ENCODE peak calls at places on chromosomes 7 and 10, in eight cellular contexts. One of them, this sample, is unnamed.
A peak's percentile ranks its signal among the peaks of the same experiment; 100 is the strongest.

GRCh38 chr7:51369746-51370145 is 53.1 kb upstream of the COBL start:
- DNase-seq in heart left ventricle: no peak
- DNase-seq in heart right ventricle: no peak
- DNase-seq in fibroblast of the aortic adventitia: peak; percentile 11
- DNase-seq in A673: no peak
- DNase-seq in PC-3: peak; percentile 55
- DNase-seq in GM06990: no peak
- DNase-seq in hepatocyte: peak; percentile 51
- DNase-seq in this sample: peak; percentile 18

GRCh38 chr7:87148332-87148955 is 3.8 kb upstream of the DMTF1 start:
- DNase-seq in heart left ventricle: no peak
- DNase-seq in heart right ventricle: no peak
- DNase-seq in fibroblast of the aortic adventitia: peak; percentile 63
- DNase-seq in A673: peak; percentile 51
- DNase-seq in PC-3: peak; percentile 67
- DNase-seq in GM06990: no peak
- DNase-seq in hepatocyte: peak; percentile 24
- DNase-seq in this sample: peak; percentile 66

GRCh38 chr7:107209565-107209964 is 40.8 kb downstream of the HBP1 start:
- DNase-seq in heart left ventricle: no peak
- DNase-seq in heart right ventricle: no peak
- DNase-seq in fibroblast of the aortic adventitia: no peak
- DNase-seq in A673: no peak
- DNase-seq in PC-3: peak; percentile 50
- DNase-seq in GM06990: no peak
- DNase-seq in hepatocyte: no peak
- DNase-seq in this sample: no peak

GRCh38 chr7:142817506-142817905 is 37.4 kb upstream of the EPHB6 start:
- DNase-seq in heart left ventricle: no peak
- DNase-seq in heart right ventricle: no peak
- DNase-seq in fibroblast of the aortic adventitia: peak; percentile 38
- DNase-seq in A673: no peak
- DNase-seq in PC-3: no peak
- DNase-seq in GM06990: no peak
- DNase-seq in hepatocyte: no peak
- DNase-seq in this sample: no peak

GRCh38 chr10:18397886-18398285 is 253.5 kb downstream of the NSUN6 start:
- DNase-seq in heart left ventricle: no peak
- DNase-seq in heart right ventricle: no peak
- DNase-seq in fibroblast of the aortic adventitia: no peak
- DNase-seq in A673: no peak
- DNase-seq in PC-3: no peak
- DNase-seq in GM06990: no peak
- DNase-seq in hepatocyte: no peak
- DNase-seq in this sample: no peak

GRCh38 chr10:92697663-92698511 is 8.1 kb downstream of the HHEX start:
- DNase-seq in heart left ventricle: no peak
- DNase-seq in heart right ventricle: no peak
- DNase-seq in fibroblast of the aortic adventitia: no peak
- DNase-seq in A673: no peak
- DNase-seq in PC-3: no peak
- DNase-seq in GM06990: peak; percentile 53
- DNase-seq in hepatocyte: no peak
- DNase-seq in this sample: no peak

GRCh38 chr7:120857558-120858298 is at the start of gene TSPAN12:
- DNase-seq in heart left ventricle: peak; percentile 93
- DNase-seq in heart right ventricle: peak; percentile 88
- DNase-seq in fibroblast of the aortic adventitia: peak; percentile 41
- DNase-seq in A673: peak; percentile 77
- DNase-seq in PC-3: peak; percentile 70
- DNase-seq in GM06990: peak; percentile 87
- DNase-seq in hepatocyte: peak; percentile 91
- DNase-seq in this sample: peak; percentile 59

GRCh38 chr7:32658034-32658944 is 163.0 kb downstream of the AVL9 start:
- DNase-seq in heart left ventricle: no peak
- DNase-seq in heart right ventricle: no peak
- DNase-seq in fibroblast of the aortic adventitia: no peak
- DNase-seq in A673: no peak
- DNase-seq in PC-3: peak; percentile 90
- DNase-seq in GM06990: no peak
- DNase-seq in hepatocyte: no peak
- DNase-seq in this sample: peak; percentile 84

GRCh38 chr7:9204571-9204970 is 771.2 kb downstream of the NXPH1 start:
- DNase-seq in heart left ventricle: no peak
- DNase-seq in heart right ventricle: no peak
- DNase-seq in fibroblast of the aortic adventitia: no peak
- DNase-seq in A673: no peak
- DNase-seq in PC-3: no peak
- DNase-seq in GM06990: no peak
- DNase-seq in hepatocyte: peak; percentile 24
- DNase-seq in this sample: peak; percentile 1

GRCh38 chr10:131074682-131075081 is 236.8 kb downstream of the TCERG1L start:
- DNase-seq in heart left ventricle: no peak
- DNase-seq in heart right ventricle: no peak
- DNase-seq in fibroblast of the aortic adventitia: no peak
- DNase-seq in A673: no peak
- DNase-seq in PC-3: no peak
- DNase-seq in GM06990: no peak
- DNase-seq in hepatocyte: no peak
- DNase-seq in this sample: no peak

GRCh38 chr10:94989192-94989591 is 50.7 kb downstream of the CYP2C9 start:
- DNase-seq in heart left ventricle: no peak
- DNase-seq in heart right ventricle: no peak
- DNase-seq in fibroblast of the aortic adventitia: no peak
- DNase-seq in A673: no peak
- DNase-seq in PC-3: no peak
- DNase-seq in GM06990: no peak
- DNase-seq in hepatocyte: no peak
- DNase-seq in this sample: no peak

GRCh38 chr7:47596502-47597202 is 14.7 kb upstream of the TNS3 start:
- DNase-seq in heart left ventricle: peak; percentile 62
- DNase-seq in heart right ventricle: no peak
- DNase-seq in fibroblast of the aortic adventitia: peak; percentile 53
- DNase-seq in A673: no peak
- DNase-seq in PC-3: peak; percentile 27
- DNase-seq in GM06990: no peak
- DNase-seq in hepatocyte: no peak
- DNase-seq in this sample: no peak

GRCh38 chr10:119970107-119970506 is 77.6 kb downstream of the SEC23IP start:
- DNase-seq in heart left ventricle: no peak
- DNase-seq in heart right ventricle: no peak
- DNase-seq in fibroblast of the aortic adventitia: no peak
- DNase-seq in A673: no peak
- DNase-seq in PC-3: no peak
- DNase-seq in GM06990: no peak
- DNase-seq in hepatocyte: no peak
- DNase-seq in this sample: no peak

GRCh38 chr10:7374795-7375194 is 36.0 kb downstream of the SFMBT2 start:
- DNase-seq in heart left ventricle: no peak
- DNase-seq in heart right ventricle: no peak
- DNase-seq in fibroblast of the aortic adventitia: no peak
- DNase-seq in A673: no peak
- DNase-seq in PC-3: peak; percentile 85
- DNase-seq in GM06990: no peak
- DNase-seq in hepatocyte: peak; percentile 15
- DNase-seq in this sample: no peak

GRCh38 chr10:31707578-31708411 is 220.8 kb downstream of the ARHGAP12 start:
- DNase-seq in heart left ventricle: peak; percentile 86
- DNase-seq in heart right ventricle: peak; percentile 72
- DNase-seq in fibroblast of the aortic adventitia: peak; percentile 77
- DNase-seq in A673: peak; percentile 73
- DNase-seq in PC-3: peak; percentile 21
- DNase-seq in GM06990: peak; percentile 82
- DNase-seq in hepatocyte: peak; percentile 34
- DNase-seq in this sample: peak; percentile 89

GRCh38 chr7:119935418-119936025 is 337.5 kb upstream of the KCND2 start:
- DNase-seq in heart left ventricle: no peak
- DNase-seq in heart right ventricle: no peak
- DNase-seq in fibroblast of the aortic adventitia: peak; percentile 86
- DNase-seq in A673: peak; percentile 52
- DNase-seq in PC-3: peak; percentile 60
- DNase-seq in GM06990: peak; percentile 1
- DNase-seq in hepatocyte: peak; percentile 65
- DNase-seq in this sample: peak; percentile 68

GRCh38 chr10:122142652-122143237 is 128.4 kb upstream of the BTBD16 start:
- DNase-seq in heart left ventricle: no peak
- DNase-seq in heart right ventricle: peak; percentile 62
- DNase-seq in fibroblast of the aortic adventitia: no peak
- DNase-seq in A673: peak; percentile 19
- DNase-seq in PC-3: peak; percentile 35
- DNase-seq in GM06990: no peak
- DNase-seq in hepatocyte: no peak
- DNase-seq in this sample: no peak

GRCh38 chr10:49092477-49092876 is 22.8 kb downstream of the VSTM4 start:
- DNase-seq in heart left ventricle: no peak
- DNase-seq in heart right ventricle: no peak
- DNase-seq in fibroblast of the aortic adventitia: no peak
- DNase-seq in A673: no peak
- DNase-seq in PC-3: no peak
- DNase-seq in GM06990: no peak
- DNase-seq in hepatocyte: no peak
- DNase-seq in this sample: no peak

GRCh38 chr10:18144928-18145327 is 4.7 kb downstream of the CACNB2 start:
- DNase-seq in heart left ventricle: peak; percentile 72
- DNase-seq in heart right ventricle: peak; percentile 57
- DNase-seq in fibroblast of the aortic adventitia: peak; percentile 54
- DNase-seq in A673: peak; percentile 58
- DNase-seq in PC-3: no peak
- DNase-seq in GM06990: no peak
- DNase-seq in hepatocyte: no peak
- DNase-seq in this sample: peak; percentile 60

GRCh38 chr10:110357252-110357780 is 52.6 kb upstream of the SMNDC1 start:
- DNase-seq in heart left ventricle: no peak
- DNase-seq in heart right ventricle: no peak
- DNase-seq in fibroblast of the aortic adventitia: peak; percentile 97
- DNase-seq in A673: no peak
- DNase-seq in PC-3: peak; percentile 61
- DNase-seq in GM06990: peak; percentile 71
- DNase-seq in hepatocyte: peak; percentile 75
- DNase-seq in this sample: peak; percentile 92

GRCh38 chr7:157527235-157527634 is 190.4 kb downstream of the DNAJB6 start:
- DNase-seq in heart left ventricle: no peak
- DNase-seq in heart right ventricle: no peak
- DNase-seq in fibroblast of the aortic adventitia: no peak
- DNase-seq in A673: no peak
- DNase-seq in PC-3: no peak
- DNase-seq in GM06990: no peak
- DNase-seq in hepatocyte: no peak
- DNase-seq in this sample: no peak

DNA sequence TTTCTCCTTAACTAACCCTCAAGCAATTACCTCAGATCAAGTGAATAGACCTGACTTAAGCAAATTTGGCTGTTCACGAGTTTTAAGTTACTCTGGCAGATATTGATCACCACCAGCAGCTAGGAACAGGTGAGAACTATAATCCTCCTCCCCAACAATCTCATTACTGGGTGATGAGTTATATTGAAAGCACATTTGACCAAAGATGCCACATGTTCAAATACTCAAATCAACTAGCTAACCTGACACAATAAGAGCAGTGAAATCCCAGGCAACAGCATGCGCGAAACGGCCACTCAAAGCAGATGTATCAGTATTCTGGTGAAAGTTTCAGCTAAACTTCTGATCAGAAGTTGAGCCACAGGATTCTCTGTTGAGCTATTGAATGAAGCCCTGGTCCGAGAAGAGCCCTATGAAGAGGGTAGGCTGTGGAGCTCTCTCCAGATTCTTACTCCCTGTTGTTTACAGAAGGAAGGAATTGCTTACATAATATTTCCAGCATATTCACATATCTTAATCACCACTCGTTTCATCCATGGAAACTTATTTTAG is 52.6 kb downstream of the CAV1 start:
- DNase-seq in heart left ventricle: no peak
- DNase-seq in heart right ventricle: no peak
- DNase-seq in fibroblast of the aortic adventitia: no peak
- DNase-seq in A673: no peak
- DNase-seq in PC-3: no peak
- DNase-seq in GM06990: peak; percentile 64
- DNase-seq in hepatocyte: no peak
- DNase-seq in this sample: peak; percentile 25
- H3K4me3 ChIP-seq in heart left ventricle: no peak overlapping the region
- H3K4me3 ChIP-seq in heart right ventricle: no peak overlapping the region
- H3K4me3 ChIP-seq in fibroblast of the aortic adventitia: no peak overlapping the region
- H3K4me3 ChIP-seq in A673: no peak overlapping the region
- H3K4me3 ChIP-seq in PC-3: peak overlapping the region; percentile 38
- H3K4me3 ChIP-seq in GM06990: no peak overlapping the region
- H3K4me3 ChIP-seq in hepatocyte: no peak overlapping the region
- H3K4me3 ChIP-seq in this sample: no peak overlapping the region

GRCh38 chr10:14200645-14201534 is 129.8 kb downstream of the FRMD4A start:
- DNase-seq in heart left ventricle: no peak
- DNase-seq in heart right ventricle: no peak
- DNase-seq in fibroblast of the aortic adventitia: no peak
- DNase-seq in A673: peak; percentile 27
- DNase-seq in PC-3: no peak
- DNase-seq in GM06990: no peak
- DNase-seq in hepatocyte: no peak
- DNase-seq in this sample: no peak
- TF ChIP-seq CTCF in heart left ventricle: no peak
- TF ChIP-seq CTCF in heart right ventricle: no peak
- TF ChIP-seq CTCF in fibroblast of the aortic adventitia: peak; percentile 36
- TF ChIP-seq CTCF in A673: peak; percentile 55
- TF ChIP-seq CTCF in PC-3: peak; percentile 30
- TF ChIP-seq CTCF in GM06990: peak; percentile 49
- TF ChIP-seq CTCF in hepatocyte: no peak
- TF ChIP-seq CTCF in this sample: peak; percentile 46

DNA sequence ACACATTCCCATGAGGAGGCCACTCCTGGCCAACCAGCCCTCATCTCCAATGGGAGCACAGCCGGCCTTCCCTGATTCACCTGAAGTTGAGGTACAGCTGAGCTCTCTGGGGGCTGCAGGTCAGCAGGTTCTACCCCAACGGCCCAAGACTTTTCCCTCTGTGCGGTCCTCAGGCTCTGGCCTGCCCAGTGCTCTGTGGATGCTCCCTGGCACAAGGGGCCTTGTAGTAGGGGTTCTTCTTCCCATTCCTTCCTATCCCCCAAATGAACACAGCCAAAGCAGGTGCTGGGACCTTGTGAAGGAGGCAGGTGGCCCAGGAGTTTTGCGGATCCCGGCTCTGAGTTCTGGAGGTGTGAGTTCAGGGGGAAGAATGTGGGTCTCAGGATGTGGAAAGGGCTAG is 72.2 kb downstream of the PLXNA4 start:
- DNase-seq in heart left ventricle: no peak
- DNase-seq in heart right ventricle: no peak
- DNase-seq in fibroblast of the aortic adventitia: no peak
- DNase-seq in A673: no peak
- DNase-seq in PC-3: no peak
- DNase-seq in GM06990: no peak
- DNase-seq in hepatocyte: no peak
- DNase-seq in this sample: no peak
- H3K4me3 ChIP-seq in heart left ventricle: no peak overlapping the region
- H3K4me3 ChIP-seq in heart right ventricle: no peak overlapping the region
- H3K4me3 ChIP-seq in fibroblast of the aortic adventitia: no peak overlapping the region
- H3K4me3 ChIP-seq in A673: no peak overlapping the region
- H3K4me3 ChIP-seq in PC-3: no peak overlapping the region
- H3K4me3 ChIP-seq in GM06990: no peak overlapping the region
- H3K4me3 ChIP-seq in hepatocyte: no peak overlapping the region
- H3K4me3 ChIP-seq in this sample: no peak overlapping the region

DNA sequence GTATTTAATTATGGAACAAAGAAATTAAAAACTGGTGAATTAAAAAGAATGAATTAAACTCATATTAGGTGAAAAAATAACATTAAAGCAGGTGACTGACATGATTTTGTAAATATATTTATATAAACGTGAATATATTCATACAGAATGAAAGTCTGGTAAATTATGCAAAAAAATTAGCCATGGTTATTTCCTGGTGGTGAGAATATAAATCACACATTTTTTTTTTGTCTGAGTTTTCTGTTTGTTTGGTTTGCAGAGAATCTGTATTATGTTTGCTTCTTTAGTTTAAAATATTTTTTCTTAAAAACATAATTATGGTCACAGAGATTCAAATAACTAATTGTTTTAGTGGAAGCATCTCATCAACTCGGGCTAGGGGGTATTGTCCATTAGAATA is 73.0 kb upstream of the CSTF2T start:
- DNase-seq in heart left ventricle: no peak
- DNase-seq in heart right ventricle: no peak
- DNase-seq in fibroblast of the aortic adventitia: no peak
- DNase-seq in A673: no peak
- DNase-seq in PC-3: no peak
- DNase-seq in GM06990: no peak
- DNase-seq in hepatocyte: no peak
- DNase-seq in this sample: no peak
- TF ChIP-seq CTCF in heart left ventricle: no peak
- TF ChIP-seq CTCF in heart right ventricle: no peak
- TF ChIP-seq CTCF in fibroblast of the aortic adventitia: no peak
- TF ChIP-seq CTCF in A673: no peak
- TF ChIP-seq CTCF in PC-3: no peak
- TF ChIP-seq CTCF in GM06990: no peak
- TF ChIP-seq CTCF in hepatocyte: no peak
- TF ChIP-seq CTCF in this sample: no peak